ENCODE peak calls at places on chromosomes 12 and 14, in seven cellular contexts. E, C, H, Y, Z, T and R are unnamed samples.

GRCh38 chr12:122752464-122753212 is at the start of gene DENR:
- DNase-seq in Y (peak; percentile 96), T (peak; percentile 90), C (peak; percentile 98), E (peak; percentile 98), H (peak; percentile 87), Z (peak; percentile 85), R (peak; percentile 98)

GRCh38 chr12:54021006-54021405 is 7.2 kb upstream of the HOXC6 start:
- DNase-seq in Y (no peak), E (no peak), T (no peak), C (no peak), Z (no peak), H (no peak), R (no peak)

GRCh38 chr12:129186952-129187351 is 333.7 kb downstream of the GLT1D1 start:
- DNase-seq in Z (no peak), Y (no peak), C (no peak), T (no peak), E (no peak), H (no peak), R (no peak)

GRCh38 chr12:91094036-91094660 is 17.1 kb downstream of the LUM start:
- DNase-seq in H (no peak), C (no peak), Y (no peak), E (no peak), T (no peak), Z (no peak), R (no peak)

GRCh38 chr12:115813256-115813655 is 464.2 kb downstream of the MED13L start:
- DNase-seq in Y (no peak), T (no peak), H (no peak), C (no peak), Z (no peak), E (no peak), R (no peak)

GRCh38 chr14:96011609-96012008 is 27.6 kb upstream of the C14orf132 start:
- DNase-seq in E (no peak), T (no peak), C (no peak), Z (no peak), Y (no peak), H (no peak), R (no peak)

GRCh38 chr12:16526693-16527092 is 79.3 kb downstream of the LMO3 start:
- DNase-seq in Y (peak; percentile 13), T (peak; percentile 26), C (no peak), Z (no peak), E (no peak), H (no peak), R (no peak)

GRCh38 chr12:51122844-51123243 is 39.4 kb upstream of the CSRNP2 start:
- DNase-seq in C (no peak), E (no peak), T (no peak), Y (no peak), Z (no peak), H (no peak), R (no peak)

GRCh38 chr14:55599250-55599879 is 19.4 kb downstream of the KTN1 start:
- DNase-seq in Y (peak; percentile 20), Z (no peak), H (peak; percentile 80), T (no peak), C (no peak), E (no peak), R (no peak)

GRCh38 chr14:106556665-106557289 is 1030.4 kb downstream of the TMEM121 start:
- DNase-seq in H (no peak), Z (peak; percentile 48), T (no peak), C (peak; percentile 67), Y (peak; percentile 29), E (peak; percentile 64), R (peak; percentile 53)

GRCh38 chr14:80003138-80003537 is 208.2 kb downstream of the DIO2 start:
- DNase-seq in Z (no peak), E (no peak), C (no peak), T (no peak), Y (no peak), H (no peak), R (no peak)

GRCh38 chr12:91606662-91607377 is 424.2 kb upstream of the DCN start:
- DNase-seq in Y (no peak), E (no peak), C (no peak), H (no peak), T (no peak), Z (no peak), R (no peak)

GRCh38 chr12:47854531-47854930 is 34.8 kb upstream of the HDAC7 start:
- DNase-seq in T (no peak), C (no peak), Y (no peak), Z (no peak), H (no peak), E (no peak), R (no peak)

GRCh38 chr12:113230315-113231274 is 9.3 kb downstream of the TPCN1 start:
- DNase-seq in C (no peak), Z (no peak), H (no peak), T (no peak), Y (no peak), E (no peak), R (no peak)

GRCh38 chr14:92646952-92647461 is 101.4 kb downstream of the LGMN start:
- DNase-seq in H (no peak), E (no peak), C (no peak), T (peak; percentile 32), Y (no peak), Z (no peak), R (no peak)

GRCh38 chr12:122148657-122149056 is 25.4 kb downstream of the IL31 start:
- DNase-seq in C (no peak), Z (no peak), Y (no peak), H (no peak), T (no peak), E (no peak), R (no peak)

GRCh38 chr14:28813810-28814209 is 47.2 kb downstream of the FOXG1 start:
- DNase-seq in Z (no peak), H (no peak), Y (no peak), T (no peak), C (no peak), E (no peak), R (no peak)

GRCh38 chr12:124629799-124630198 is 62.4 kb upstream of the NCOR2 start:
- DNase-seq in Z (no peak), Y (no peak), E (no peak), C (no peak), H (no peak), T (peak; percentile 37), R (no peak)

GRCh38 chr12:122393822-122394221 is 28.6 kb downstream of the CLIP1 start:
- DNase-seq in C (no peak), Y (no peak), E (no peak), T (no peak), H (no peak), Z (no peak), R (no peak)

GRCh38 chr14:59343585-59343984 is 121.6 kb downstream of the GPR135 start:
- DNase-seq in C (no peak), H (no peak), T (no peak), Z (peak; percentile 57), Y (no peak), E (no peak), R (no peak)

GRCh38 chr12:27821259-27821973 is 41.4 kb upstream of the MANSC4 start:
- DNase-seq in Y (peak; percentile 61), C (peak; percentile 43), H (peak; percentile 76), E (no peak), T (peak; percentile 79), Z (peak; percentile 89), R (peak; percentile 1)

GRCh38 chr12:10618338-10618987 is 5.1 kb upstream of the MAGOHB start:
- DNase-seq in Y (peak; percentile 70), Z (no peak), T (peak; percentile 31), H (no peak), E (no peak), C (no peak), R (no peak)

GRCh38 chr12:80211671-80212070 is 112.3 kb downstream of the OTOGL start:
- DNase-seq in E (no peak), Z (no peak), T (no peak), C (no peak), H (no peak), Y (no peak), R (no peak)

GRCh38 chr12:89634508-89634907 is 74.1 kb downstream of the ATP2B1 start:
- DNase-seq in Y (no peak), Z (no peak), C (no peak), E (no peak), H (no peak), T (no peak), R (no peak)

GRCh38 chr12:116773276-116773731 is 35.2 kb downstream of the RNFT2 start:
- DNase-seq in T (no peak), Z (no peak), C (no peak), E (no peak), H (peak; percentile 24), Y (peak; percentile 26), R (no peak)

GRCh38 chr12:53399896-53400295 is 19.9 kb downstream of the SP1 start:
- DNase-seq in T (no peak), E (no peak), H (no peak), Z (no peak), C (no peak), Y (no peak), R (no peak)

GRCh38 chr12:132560421-132560830 is 50.0 kb downstream of the LRCOL1 start:
- DNase-seq in T (no peak), H (no peak), E (peak; percentile 16), Z (no peak), Y (peak; percentile 60), C (no peak), R (no peak)